ENCODE peak calls at places on chromosomes 1 and 21, in five cellular contexts. One of them, this sample, is unnamed.

GRCh38 chr1:115641762-115642167 is at the start of gene VANGL1:
- DNase-seq in HepG2: peak
- DNase-seq in K562: peak
- DNase-seq in HCT116: no peak
- DNase-seq in SK-N-SH: peak
- DNase-seq in this sample: no peak

GRCh38 chr1:153773004-153773921 is 1.9 kb upstream of the SLC27A3 start:
- DNase-seq in SK-N-SH: no peak
- DNase-seq in HepG2: no peak
- DNase-seq in HCT116: no peak
- DNase-seq in K562: no peak
- DNase-seq in this sample: no peak

GRCh38 chr1:203448521-203449061 is 27.0 kb upstream of the PRELP start:
- DNase-seq in HCT116: no peak
- DNase-seq in K562: no peak
- DNase-seq in SK-N-SH: no peak
- DNase-seq in HepG2: no peak
- DNase-seq in this sample: no peak

GRCh38 chr1:38005195-38006007 is at the start of gene FHL3:
- DNase-seq in SK-N-SH: peak
- DNase-seq in HCT116: no peak
- DNase-seq in K562: peak
- DNase-seq in HepG2: peak
- DNase-seq in this sample: no peak

GRCh38 chr1:36740446-36740845 is 257.7 kb upstream of the CSF3R start:
- DNase-seq in HepG2: no peak
- DNase-seq in HCT116: no peak
- DNase-seq in K562: no peak
- DNase-seq in SK-N-SH: no peak
- DNase-seq in this sample: no peak

GRCh38 chr1:157734328-157734727 is 33.8 kb upstream of the FCRL3 start:
- DNase-seq in HCT116: no peak
- DNase-seq in HepG2: no peak
- DNase-seq in SK-N-SH: no peak
- DNase-seq in K562: no peak
- DNase-seq in this sample: no peak

GRCh38 chr1:162753001-162753658 is 37.4 kb upstream of the HSD17B7 start:
- DNase-seq in SK-N-SH: no peak
- DNase-seq in K562: no peak
- DNase-seq in HCT116: no peak
- DNase-seq in HepG2: peak
- DNase-seq in this sample: no peak

GRCh38 chr21:15731243-15731613 is 1.4 kb downstream of the USP25 start:
- DNase-seq in SK-N-SH: no peak
- DNase-seq in HepG2: peak
- DNase-seq in HCT116: no peak
- DNase-seq in K562: peak
- DNase-seq in this sample: no peak

GRCh38 chr1:53183277-53183990 is 13.2 kb upstream of the CPT2 start:
- DNase-seq in SK-N-SH: no peak
- DNase-seq in K562: peak
- DNase-seq in HepG2: peak
- DNase-seq in HCT116: no peak
- DNase-seq in this sample: no peak

GRCh38 chr1:22420456-22421053 is 31.1 kb upstream of the ZBTB40 start:
- DNase-seq in K562: peak
- DNase-seq in HCT116: peak
- DNase-seq in SK-N-SH: peak
- DNase-seq in HepG2: peak
- DNase-seq in this sample: no peak

GRCh38 chr1:99527078-99527477 is 118.8 kb upstream of the PALMD start:
- DNase-seq in HepG2: peak
- DNase-seq in SK-N-SH: peak
- DNase-seq in HCT116: no peak
- DNase-seq in K562: peak
- DNase-seq in this sample: no peak
- TF ChIP-seq ZBTB33 in HepG2: no peak
- TF ChIP-seq ZBTB33 in SK-N-SH: no peak
- TF ChIP-seq ZBTB33 in HCT116: no peak
- TF ChIP-seq ZBTB33 in K562: no peak
- TF ChIP-seq ZBTB33 in this sample: no peak

GRCh38 chr1:232586679-232587078 is 43.3 kb downstream of the SIPA1L2 start:
- DNase-seq in HCT116: no peak
- DNase-seq in K562: no peak
- DNase-seq in SK-N-SH: no peak
- DNase-seq in HepG2: no peak
- DNase-seq in this sample: no peak

GRCh38 chr1:232587141-232588008 is 42.6 kb downstream of the SIPA1L2 start:
- DNase-seq in HCT116: no peak
- DNase-seq in HepG2: no peak
- DNase-seq in K562: no peak
- DNase-seq in SK-N-SH: no peak
- DNase-seq in this sample: no peak

GRCh38 chr1:232589111-232589808 is 40.7 kb downstream of the SIPA1L2 start:
- DNase-seq in HCT116: no peak
- DNase-seq in SK-N-SH: no peak
- DNase-seq in K562: no peak
- DNase-seq in HepG2: no peak
- DNase-seq in this sample: no peak

GRCh38 chr1:232581932-232582331 is 48.0 kb downstream of the SIPA1L2 start:
- DNase-seq in K562: no peak
- DNase-seq in HepG2: no peak
- DNase-seq in SK-N-SH: no peak
- DNase-seq in HCT116: no peak
- DNase-seq in this sample: no peak

DNA sequence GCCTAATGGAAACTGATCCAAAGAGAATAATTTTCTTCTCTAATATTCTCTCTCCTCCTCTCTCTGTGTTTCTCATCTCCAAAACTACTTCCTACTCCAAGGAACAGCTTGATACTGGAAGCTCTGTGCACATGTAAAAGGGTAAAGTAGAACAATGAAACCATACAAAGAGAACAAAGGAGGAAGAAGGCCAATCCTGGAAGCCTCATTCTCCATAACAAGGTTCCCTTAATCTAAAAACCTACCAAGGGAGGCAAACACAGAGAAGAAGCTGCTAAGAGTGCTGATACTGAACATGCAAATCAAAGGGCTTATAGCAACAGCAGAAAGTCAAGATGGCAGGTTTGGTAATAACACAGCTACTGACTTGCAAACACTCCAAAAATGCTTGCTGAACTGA is 44.4 kb downstream of the SIPA1L2 start:
- DNase-seq in HepG2: no peak
- DNase-seq in SK-N-SH: no peak
- DNase-seq in HCT116: no peak
- DNase-seq in K562: no peak
- DNase-seq in this sample: no peak
- H3K27ac ChIP-seq in HepG2: no peak
- H3K27ac ChIP-seq in SK-N-SH: no peak
- H3K27ac ChIP-seq in HCT116: no peak
- H3K27ac ChIP-seq in K562: no peak
- H3K27ac ChIP-seq in this sample: no peak

GRCh38 chr1:8176279-8176678 is 141.6 kb upstream of the SLC45A1 start:
- DNase-seq in K562: no peak
- DNase-seq in HepG2: no peak
- DNase-seq in HCT116: no peak
- DNase-seq in SK-N-SH: no peak
- DNase-seq in this sample: no peak
- TF ChIP-seq ZBTB33 in K562: no peak
- TF ChIP-seq ZBTB33 in HepG2: no peak
- TF ChIP-seq ZBTB33 in HCT116: no peak
- TF ChIP-seq ZBTB33 in SK-N-SH: no peak
- TF ChIP-seq ZBTB33 in this sample: no peak

DNA sequence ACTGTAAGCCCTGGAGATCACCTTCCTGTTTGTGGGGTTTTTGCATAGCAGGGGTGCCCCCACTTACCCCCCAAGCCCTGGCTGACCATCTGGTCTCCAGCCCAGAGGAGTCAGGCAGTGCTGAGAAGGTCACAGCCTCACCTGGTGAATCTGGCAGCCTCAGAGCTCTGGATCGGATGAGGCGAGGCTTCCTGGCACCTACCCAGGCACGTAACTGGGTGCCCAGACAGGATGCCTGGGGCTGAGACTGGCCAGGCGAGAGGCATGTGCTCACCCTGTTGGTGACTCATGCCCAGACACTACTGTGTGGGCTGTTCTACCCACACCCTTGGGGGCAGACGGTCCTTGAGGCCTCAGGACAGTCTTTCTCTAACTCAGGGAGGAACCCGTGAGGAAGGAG is 15.2 kb upstream of the PADI3 start:
- DNase-seq in HepG2: no peak
- DNase-seq in SK-N-SH: peak
- DNase-seq in K562: no peak
- DNase-seq in HCT116: peak
- DNase-seq in this sample: no peak
- H3K27ac ChIP-seq in HepG2: no peak
- H3K27ac ChIP-seq in SK-N-SH: peak
- H3K27ac ChIP-seq in K562: no peak
- H3K27ac ChIP-seq in HCT116: peak
- H3K27ac ChIP-seq in this sample: no peak

GRCh38 chr1:235023197-235024044 is 105.2 kb downstream of the TOMM20 start:
- DNase-seq in HCT116: no peak
- DNase-seq in SK-N-SH: no peak
- DNase-seq in HepG2: no peak
- DNase-seq in K562: no peak
- DNase-seq in this sample: peak
- TF ChIP-seq ZBTB33 in HCT116: no peak
- TF ChIP-seq ZBTB33 in SK-N-SH: no peak
- TF ChIP-seq ZBTB33 in HepG2: no peak
- TF ChIP-seq ZBTB33 in K562: no peak
- TF ChIP-seq ZBTB33 in this sample: no peak

GRCh38 chr1:30527511-30528140 is 195.8 kb downstream of the MATN1 start:
- DNase-seq in SK-N-SH: no peak
- DNase-seq in K562: peak
- DNase-seq in HepG2: no peak
- DNase-seq in HCT116: no peak
- DNase-seq in this sample: no peak
- H3K27ac ChIP-seq in SK-N-SH: no peak
- H3K27ac ChIP-seq in K562: no peak
- H3K27ac ChIP-seq in HepG2: no peak
- H3K27ac ChIP-seq in HCT116: no peak
- H3K27ac ChIP-seq in this sample: no peak

GRCh38 chr1:56798053-56798471 is 21.1 kb downstream of the FYB2 start:
- DNase-seq in K562: no peak
- DNase-seq in HepG2: no peak
- DNase-seq in SK-N-SH: no peak
- DNase-seq in HCT116: no peak
- DNase-seq in this sample: no peak
- TF ChIP-seq ZBTB33 in K562: no peak
- TF ChIP-seq ZBTB33 in HepG2: no peak
- TF ChIP-seq ZBTB33 in SK-N-SH: no peak
- TF ChIP-seq ZBTB33 in HCT116: no peak
- TF ChIP-seq ZBTB33 in this sample: no peak

This sample was measured in GM12878.